ENCODE peak calls at places on chromosomes 5 and 9, in five cellular contexts. Z is H1, N is NT2/D1, B is HEK293T, S is GM12878. I is an unnamed sample.

GRCh38 chr5:38226091-38226490 is 32.3 kb upstream of the EGFLAM start:
- DNase-seq in Z (no peak), N (no peak), S (no peak), B (no peak), I (no peak)

GRCh38 chr5:100270323-100270771 is 264.8 kb upstream of the FAM174A start:
- DNase-seq in N (no peak), B (no peak), Z (no peak), S (no peak), I (no peak)

GRCh38 chr5:6822556-6823343 is 109.5 kb downstream of the TENT4A start:
- DNase-seq in N (no peak), S (no peak), B (no peak), Z (no peak), I (no peak)

GRCh38 chr9:109477269-109478203 is 20.6 kb downstream of the PTPN3 start:
- DNase-seq in Z (no peak), N (no peak), B (no peak), S (peak; percentile 24), I (peak; percentile 97)

GRCh38 chr5:127492854-127493738 is 24.3 kb upstream of the PRRC1 start:
- DNase-seq in N (no peak), B (peak; percentile 38), S (peak; percentile 26), Z (no peak), I (peak; percentile 30)

GRCh38 chr9:68851657-68852056 is 146.6 kb downstream of the PIP5K1B start:
- DNase-seq in S (no peak), N (no peak), Z (no peak), B (no peak), I (no peak)

GRCh38 chr9:23342296-23342695 is 483.7 kb downstream of the ELAVL2 start:
- DNase-seq in B (no peak), Z (no peak), S (no peak), N (no peak), I (peak; percentile 69)

GRCh38 chr9:130483281-130483949 is 38.7 kb downstream of the ASS1 start:
- DNase-seq in N (no peak), Z (no peak), S (no peak), B (no peak), I (no peak)

DNA sequence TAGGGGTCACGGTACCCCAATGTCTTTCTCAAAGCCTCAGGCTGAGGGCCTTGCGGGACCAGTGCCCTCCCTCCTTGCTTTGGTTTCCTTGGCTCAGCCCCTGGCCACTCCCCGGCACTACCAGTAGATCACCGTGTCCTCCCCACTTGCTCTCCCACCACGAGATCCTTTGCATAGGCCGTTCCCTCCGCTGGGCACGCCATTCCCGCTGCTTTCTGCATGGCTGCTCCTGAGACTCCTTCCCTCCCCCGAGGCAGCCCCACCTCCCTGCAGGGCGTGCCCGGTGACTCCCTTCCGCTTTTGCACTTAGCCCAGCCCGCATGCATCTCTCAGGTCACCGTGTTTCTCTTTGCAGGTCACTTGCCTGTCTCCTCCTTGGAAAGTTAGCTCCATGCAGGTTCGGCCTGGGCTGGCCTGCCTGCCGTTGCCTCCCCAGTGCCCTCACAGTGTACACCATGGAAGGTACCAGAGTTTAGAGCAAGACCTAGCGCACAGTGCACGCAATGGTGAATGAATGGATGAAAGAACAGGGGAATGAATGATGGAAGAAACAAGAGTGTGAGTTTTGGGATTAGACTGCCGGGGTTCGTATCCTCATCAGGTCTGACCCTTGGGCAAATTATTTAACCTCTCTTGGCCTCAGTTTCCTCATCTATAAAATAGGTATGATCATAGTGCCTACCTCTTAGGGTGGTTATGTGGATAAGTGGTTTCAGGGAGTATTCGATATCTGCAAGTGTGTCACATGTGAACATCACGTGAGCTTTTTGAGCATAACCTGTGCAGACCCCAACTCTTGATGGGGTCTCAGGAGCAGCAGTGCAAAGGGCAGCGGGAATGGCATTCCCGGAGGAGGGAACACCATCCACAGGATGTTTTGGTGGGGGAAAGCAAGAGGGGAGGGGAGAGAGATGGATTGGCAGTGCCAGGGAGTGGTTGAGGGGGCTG is 214.3 kb downstream of the C9orf50 start:
- DNase-seq in Z (peak; percentile 45), B (no peak), S (no peak), N (no peak), I (no peak)
- TF ChIP-seq SUZ12 in Z (no peak), B (no peak), S (no peak), N (no peak), I (no peak)

GRCh38 chr5:87393331-87393730 is 19.4 kb downstream of the CCNH start:
- DNase-seq in Z (no peak), B (no peak), N (no peak), S (no peak), I (no peak)
- TF ChIP-seq SUZ12 in Z (no peak), B (no peak), N (no peak), S (no peak), I (no peak)

DNA sequence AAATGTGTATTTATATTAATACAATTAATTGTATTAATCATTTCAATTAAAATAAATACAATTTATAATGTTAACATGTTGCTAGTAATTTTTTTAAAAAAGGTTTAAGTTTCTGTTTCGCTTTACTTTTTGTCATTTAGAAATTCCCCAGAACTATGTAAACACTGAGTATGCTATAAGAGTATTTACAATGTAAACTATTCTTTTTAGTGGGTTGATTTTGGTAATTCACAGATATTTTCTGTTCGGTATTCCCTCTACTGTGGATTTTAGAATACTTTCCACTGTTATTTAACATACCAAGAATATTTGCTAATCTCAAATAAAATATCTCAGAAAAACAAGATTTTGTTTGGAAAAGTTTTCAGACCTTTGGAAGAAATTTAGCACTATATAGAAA is 1564.4 kb downstream of the EFNA5 start:
- DNase-seq in S (no peak), N (no peak), B (no peak), Z (no peak), I (no peak)
- TF ChIP-seq SUZ12 in S (no peak), N (no peak), B (no peak), Z (no peak), I (no peak)

DNA sequence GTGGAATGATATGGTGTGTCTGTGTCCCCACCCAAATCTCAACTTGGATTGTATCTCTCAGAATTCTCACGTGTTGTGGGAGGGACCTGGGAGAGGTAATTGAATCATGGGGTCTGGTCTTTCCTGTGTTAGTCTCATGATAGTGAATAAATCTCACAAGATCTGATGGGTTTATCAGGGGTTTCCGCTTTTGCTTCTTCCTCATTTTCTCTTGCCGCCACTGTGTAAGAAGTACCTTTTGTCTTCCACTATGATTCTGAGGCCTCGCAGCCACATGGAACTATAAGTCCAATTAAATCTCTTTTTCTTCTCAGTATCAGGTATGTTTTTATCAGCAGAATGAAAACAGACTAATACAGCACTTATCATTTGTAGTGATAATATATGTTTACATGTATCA is 29.5 kb upstream of the SPIN1 start:
- DNase-seq in B (no peak), Z (no peak), S (no peak), N (no peak), I (no peak)
- TF ChIP-seq SUZ12 in B (no peak), Z (no peak), S (no peak), N (no peak), I (no peak)

DNA sequence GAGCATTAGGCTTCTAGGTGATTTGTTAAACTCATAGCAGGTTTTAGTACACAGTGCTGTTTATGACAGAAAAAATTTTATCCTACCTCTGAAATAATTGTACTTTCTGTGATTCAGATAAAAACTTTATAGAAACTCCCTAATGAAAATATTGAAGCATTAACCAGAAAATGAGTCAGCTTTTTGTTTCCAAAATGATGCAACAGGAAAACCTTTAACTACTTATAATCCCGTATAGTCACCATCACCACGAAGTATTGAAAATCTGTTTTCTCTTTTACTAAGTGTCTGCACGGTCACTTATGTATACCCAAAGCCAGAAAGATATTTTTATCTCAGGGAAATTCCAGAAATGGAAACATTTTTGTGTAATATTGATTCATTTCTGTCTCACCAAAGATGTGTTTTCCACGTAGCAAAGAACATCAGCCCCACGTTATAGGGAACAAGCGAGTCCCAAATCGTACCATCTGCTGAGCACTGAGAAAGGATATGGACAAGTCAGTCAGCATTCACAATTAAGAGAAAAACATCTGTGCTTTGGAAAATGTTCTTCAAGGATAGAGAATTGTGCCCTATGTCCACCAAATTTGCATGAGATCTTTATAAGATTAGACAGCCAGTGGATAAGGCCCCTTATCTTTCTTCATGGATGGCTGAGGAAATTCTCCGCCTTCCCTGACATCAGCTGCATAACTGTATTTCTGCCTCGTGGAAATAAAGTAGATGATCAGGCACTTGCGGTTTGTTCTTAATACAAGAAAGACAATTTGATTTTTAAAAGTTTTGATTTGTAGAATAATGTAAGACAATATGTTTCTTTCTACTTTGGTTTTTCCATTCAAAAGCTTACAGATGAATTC is 41.9 kb downstream of the TNFAIP8 start:
- DNase-seq in N (no peak), Z (no peak), B (no peak), S (peak; percentile 81), I (no peak)
- TF ChIP-seq SUZ12 in N (no peak), Z (no peak), B (no peak), S (no peak), I (no peak)

GRCh38 chr9:127397722-127398647 is 1.0 kb downstream of the SLC2A8 start:
- DNase-seq in S (no peak), Z (peak; percentile 64), B (no peak), N (no peak), I (peak; percentile 36)
- TF ChIP-seq SUZ12 in S (no peak), Z (no peak), B (no peak), N (no peak), I (no peak)

DNA sequence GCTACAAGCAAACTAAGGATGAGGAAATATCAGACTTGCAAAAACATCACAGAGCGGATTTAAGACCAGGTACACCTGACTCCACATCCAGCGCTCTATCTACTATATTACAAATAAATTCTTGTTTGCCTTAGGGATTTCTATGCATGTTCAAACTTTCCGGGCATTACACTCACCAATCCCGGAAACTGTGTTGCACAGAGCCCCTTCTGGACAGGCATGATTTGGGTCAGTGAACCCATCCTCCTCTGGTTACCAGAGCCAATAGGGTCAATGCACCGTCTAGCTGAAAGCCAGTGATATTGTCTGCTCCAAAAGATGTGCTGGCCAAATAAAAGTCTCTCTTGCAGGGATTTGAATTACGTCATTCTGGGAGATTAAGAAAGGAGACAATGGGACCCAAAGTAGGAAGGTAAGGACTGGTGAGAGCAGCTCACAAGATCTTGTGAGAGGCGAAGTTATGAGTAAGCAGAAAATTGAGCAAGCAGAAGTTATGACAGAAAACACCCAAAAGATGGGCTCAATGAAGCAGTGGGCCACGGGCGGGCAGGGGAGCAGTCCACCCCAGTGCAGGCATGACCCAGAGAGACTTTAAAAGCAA is 155.8 kb upstream of the RAI14 start:
- DNase-seq in Z (no peak), B (no peak), S (no peak), N (no peak), I (peak; percentile 30)
- TF ChIP-seq SUZ12 in Z (no peak), B (no peak), S (no peak), N (no peak), I (no peak)